ENCODE peak calls at places on chromosomes 2 and 18, in five cellular contexts. X is lower lobe of right lung, J is A549, E is testis, Y is neuronal stem cell. B is an unnamed sample.
A peak's percentile ranks its signal among the peaks of the same experiment; 100 is the strongest.

GRCh38 chr2:186480991-186481390 is 5.1 kb upstream of the ZC3H15 start:
- DNase-seq in X (no peak), J (no peak), Y (no peak), E (no peak), B (no peak)

GRCh38 chr2:148021059-148021985 is at the start of gene MBD5:
- DNase-seq in Y (no peak), E (peak; percentile 51), X (peak; percentile 56), J (peak; percentile 37), B (peak; percentile 83)

GRCh38 chr18:47748093-47748796 is 182.2 kb downstream of the SMAD2 start:
- DNase-seq in J (no peak), Y (no peak), E (no peak), X (no peak), B (no peak)

GRCh38 chr2:219175928-219176817 is 552 bp downstream of the CNPPD1 start:
- DNase-seq in J (peak; percentile 34), Y (peak; percentile 59), X (peak; percentile 72), E (peak; percentile 59), B (peak; percentile 92)

GRCh38 chr2:58428286-58428552 is 187.1 kb upstream of the FANCL start:
- DNase-seq in J (peak; percentile 26), E (peak; percentile 41), Y (peak; percentile 57), X (peak; percentile 36), B (no peak)

GRCh38 chr2:16671760-16672159 is 6.1 kb upstream of the CYRIA start:
- DNase-seq in X (no peak), Y (no peak), E (no peak), J (no peak), B (no peak)

GRCh38 chr2:16050261-16051045 is 110.1 kb downstream of the MYCN start:
- DNase-seq in E (no peak), Y (no peak), X (no peak), J (no peak), B (no peak)

GRCh38 chr18:34801769-34802168 is 91.7 kb downstream of the DTNA start:
- DNase-seq in E (no peak), X (no peak), J (no peak), Y (no peak), B (no peak)

GRCh38 chr18:8106603-8107002 is 502.6 kb upstream of the RAB12 start:
- DNase-seq in E (no peak), J (no peak), X (no peak), Y (no peak), B (no peak)

GRCh38 chr2:148560501-148560900 is 84.0 kb upstream of the EPC2 start:
- DNase-seq in X (no peak), E (no peak), Y (no peak), J (no peak), B (peak; percentile 71)

GRCh38 chr2:38959938-38960608 is 70.4 kb downstream of the ARHGEF33 start:
- DNase-seq in J (no peak), X (peak; percentile 82), E (peak; percentile 94), Y (peak; percentile 56), B (peak; percentile 91)

GRCh38 chr2:56313541-56313940 is 129.8 kb downstream of the CCDC85A start:
- DNase-seq in Y (no peak), E (no peak), J (no peak), X (no peak), B (no peak)

GRCh38 chr18:3675446-3675845 is 225.5 kb downstream of the TGIF1 start:
- DNase-seq in X (no peak), J (peak; percentile 77), E (no peak), Y (no peak), B (no peak)

GRCh38 chr2:152646775-152647174 is 70.5 kb downstream of the PRPF40A start:
- DNase-seq in Y (no peak), J (peak; percentile 36), X (no peak), E (no peak), B (no peak)

GRCh38 chr2:3189076-3189591 is 188.5 kb downstream of the EIPR1 start:
- DNase-seq in X (peak; percentile 29), Y (no peak), J (no peak), E (no peak), B (peak; percentile 67)

GRCh38 chr2:223597071-223597470 is 5.1 kb downstream of the SCG2 start:
- DNase-seq in X (no peak), J (no peak), Y (no peak), E (no peak), B (no peak)

GRCh38 chr18:79897940-79898625 is 53.4 kb downstream of the SLC66A2 start:
- DNase-seq in J (no peak), E (peak; percentile 10), X (no peak), Y (no peak), B (peak; percentile 41)
- H3K9me3 ChIP-seq in J (peaks cover 34% of the 10 kb centered on the region), E (no peaks in the 10 kb centered on the region), X (peaks cover 25% of the 10 kb centered on the region), Y (peaks cover 40% of the 10 kb centered on the region), B (peaks cover 24% of the 10 kb centered on the region)

GRCh38 chr2:174333502-174334277 is 1.1 kb upstream of the SP9 start:
- DNase-seq in J (peak; percentile 28), Y (peak; percentile 30), X (no peak), E (no peak), B (no peak)

GRCh38 chr2:174335605-174336402 is 1.1 kb downstream of the SP9 start:
- DNase-seq in Y (peak; percentile 50), X (no peak), E (no peak), J (peak; percentile 80), B (peak; percentile 63)

GRCh38 chr2:174336403-174337336 is 1.9 kb downstream of the SP9 start:
- DNase-seq in X (peak; percentile 56), E (no peak), Y (peak; percentile 67), J (peak; percentile 85), B (peak; percentile 72)

GRCh38 chr2:174334278-174334715 is 457 bp upstream of the SP9 start:
- DNase-seq in Y (peak; percentile 44), X (no peak), J (peak; percentile 47), E (no peak), B (no peak)

GRCh38 chr2:174334781-174335604 is at the start of gene SP9:
- DNase-seq in E (peak; percentile 63), X (no peak), Y (peak; percentile 74), J (peak; percentile 89), B (no peak)
- H3K4me3 ChIP-seq in E (peak within 1 kb of the TSS; percentile 44), X (peak within 1 kb of the TSS; percentile 41), Y (peak within 1 kb of the TSS; percentile 76), J (peak within 1 kb of the TSS; percentile 64), B (no peak within 1 kb of the TSS)

GRCh38 chr2:74862268-74862964 is 28.5 kb downstream of the HK2 start:
- DNase-seq in Y (no peak), X (no peak), J (no peak), E (no peak), B (no peak)
- H3K9me3 ChIP-seq in Y (no peaks in the 10 kb centered on the region), X (no peaks in the 10 kb centered on the region), J (no peaks in the 10 kb centered on the region), E (no peaks in the 10 kb centered on the region), B (no peaks in the 10 kb centered on the region)

GRCh38 chr2:111116016-111116746 is 4.5 kb upstream of the BCL2L11 start:
- DNase-seq in J (no peak), Y (no peak), X (no peak), E (no peak), B (no peak)

GRCh38 chr2:111116843-111117665 is 3.7 kb upstream of the BCL2L11 start:
- DNase-seq in X (peak; percentile 76), Y (peak; percentile 63), E (peak; percentile 77), J (peak; percentile 86), B (peak; percentile 93)

GRCh38 chr2:111119004-111119846 is 1.5 kb upstream of the BCL2L11 start:
- DNase-seq in E (no peak), Y (peak; percentile 23), X (peak; percentile 57), J (no peak), B (peak; percentile 78)

GRCh38 chr2:111118455-111119003 is 2.2 kb upstream of the BCL2L11 start:
- DNase-seq in X (peak; percentile 52), E (no peak), Y (peak; percentile 17), J (no peak), B (peak; percentile 79)

GRCh38 chr2:111117666-111118454 is 2.9 kb upstream of the BCL2L11 start:
- DNase-seq in X (peak; percentile 51), E (no peak), Y (peak; percentile 27), J (peak; percentile 67), B (peak; percentile 77)
- H3K4me3 ChIP-seq in X (peak overlapping the region; percentile 88), E (peak overlapping the region; percentile 25), Y (peak overlapping the region; percentile 70), J (peak overlapping the region; percentile 50), B (peak overlapping the region; percentile 63)

DNA sequence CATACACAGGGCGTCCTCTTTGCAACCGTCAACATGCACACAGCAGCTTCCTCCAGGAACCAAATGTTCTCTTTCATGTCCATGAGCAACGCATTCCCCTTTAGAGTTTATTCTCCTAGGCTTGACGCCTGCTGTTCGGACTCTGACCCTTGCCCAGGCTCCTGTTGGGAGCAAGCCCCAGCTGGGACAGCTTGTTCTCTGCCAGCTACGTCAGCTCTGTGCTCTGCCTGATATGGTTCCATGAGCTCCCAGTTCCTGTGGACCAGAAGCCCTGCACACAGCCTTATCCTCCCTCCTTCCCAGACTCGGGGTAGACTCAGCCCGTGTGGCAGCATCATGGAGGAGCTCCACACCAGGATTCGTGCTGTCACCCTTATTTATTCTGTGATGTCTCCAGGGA is 253.1 kb upstream of the PXDN start:
- DNase-seq in X (no peak), J (no peak), Y (no peak), E (peak; percentile 48), B (no peak)
- H3K9me3 ChIP-seq in X (no peaks in the 10 kb centered on the region), J (no peaks in the 10 kb centered on the region), Y (no peaks in the 10 kb centered on the region), E (no peaks in the 10 kb centered on the region), B (no peaks in the 10 kb centered on the region)

GRCh38 chr2:238847432-238847801 is 468 bp upstream of the TWIST2 start:
- DNase-seq in E (no peak), J (no peak), Y (no peak), X (no peak), B (no peak)
- H3K4me3 ChIP-seq in E (peak overlapping the region; percentile 60), J (peak overlapping the region; percentile 94), Y (peak overlapping the region; percentile 52), X (peak overlapping the region; percentile 63), B (peak overlapping the region; percentile 48)

DNA sequence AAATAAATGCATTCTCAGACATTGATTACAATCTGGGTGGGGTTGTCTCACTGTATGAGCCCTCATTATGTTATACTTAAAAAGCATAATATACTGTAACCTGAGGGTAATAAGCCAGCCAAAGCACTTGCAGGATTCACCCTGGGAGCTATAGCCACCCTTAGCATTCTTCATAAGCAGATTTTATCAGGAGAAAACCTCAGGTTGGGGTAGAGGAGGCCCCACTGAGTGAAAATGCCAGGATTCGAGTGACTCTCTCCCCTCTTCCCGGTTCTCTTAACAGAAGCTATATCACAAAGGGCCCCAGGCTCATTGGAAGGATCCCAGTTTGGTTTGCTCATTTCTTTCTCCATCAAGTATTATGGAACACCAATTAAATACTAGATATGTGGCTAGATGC is 178.2 kb downstream of the MSH2 start:
- DNase-seq in X (no peak), J (no peak), E (no peak), Y (no peak), B (no peak)
- H3K9me3 ChIP-seq in X (no peaks in the 10 kb centered on the region), J (peaks cover 3% of the 10 kb centered on the region), E (no peaks in the 10 kb centered on the region), Y (peaks cover 1% of the 10 kb centered on the region), B (peaks cover 2% of the 10 kb centered on the region)

B was measured in kidney.